ENCODE peak calls at places on chromosomes 12 and 14, in six cellular contexts. One of them, this sample, is unnamed.

GRCh38 chr12:124504273-124505000 is 63.0 kb downstream of the NCOR2 start:
- DNase-seq in stimulated activated CD8-positive, alpha-beta memory T cell treated with anti-CD3 and anti-CD28 coated beads, Interleukin-4, amount 100 ng/mL, for 4 hours: no peak
- DNase-seq in ovary: no peak
- DNase-seq in AG04450: no peak
- DNase-seq in cardiac fibroblast: no peak
- DNase-seq in Caco-2: no peak
- DNase-seq in this sample: no peak

GRCh38 chr12:129830796-129831195 is 73.0 kb downstream of the TMEM132D start:
- DNase-seq in cardiac fibroblast: no peak
- DNase-seq in AG04450: no peak
- DNase-seq in Caco-2: no peak
- DNase-seq in stimulated activated CD8-positive, alpha-beta memory T cell treated with anti-CD3 and anti-CD28 coated beads, Interleukin-4, amount 100 ng/mL, for 4 hours: no peak
- DNase-seq in ovary: no peak
- DNase-seq in this sample: no peak

GRCh38 chr14:57390806-57391562 is 598 bp downstream of the NAA30 start:
- DNase-seq in AG04450: no peak
- DNase-seq in stimulated activated CD8-positive, alpha-beta memory T cell treated with anti-CD3 and anti-CD28 coated beads, Interleukin-4, amount 100 ng/mL, for 4 hours: no peak
- DNase-seq in Caco-2: peak
- DNase-seq in cardiac fibroblast: peak
- DNase-seq in ovary: no peak
- DNase-seq in this sample: no peak

GRCh38 chr12:32047846-32048245 is 58.8 kb upstream of the BICD1 start:
- DNase-seq in Caco-2: no peak
- DNase-seq in ovary: no peak
- DNase-seq in cardiac fibroblast: no peak
- DNase-seq in stimulated activated CD8-positive, alpha-beta memory T cell treated with anti-CD3 and anti-CD28 coated beads, Interleukin-4, amount 100 ng/mL, for 4 hours: no peak
- DNase-seq in AG04450: no peak
- DNase-seq in this sample: no peak

GRCh38 chr14:20732950-20733650 is 12.6 kb upstream of the EDDM3A start:
- DNase-seq in ovary: no peak
- DNase-seq in cardiac fibroblast: no peak
- DNase-seq in AG04450: no peak
- DNase-seq in stimulated activated CD8-positive, alpha-beta memory T cell treated with anti-CD3 and anti-CD28 coated beads, Interleukin-4, amount 100 ng/mL, for 4 hours: no peak
- DNase-seq in Caco-2: no peak
- DNase-seq in this sample: no peak

GRCh38 chr14:34051966-34052657 is 101.2 kb upstream of the EGLN3 start:
- DNase-seq in cardiac fibroblast: peak
- DNase-seq in Caco-2: peak
- DNase-seq in AG04450: no peak
- DNase-seq in ovary: no peak
- DNase-seq in stimulated activated CD8-positive, alpha-beta memory T cell treated with anti-CD3 and anti-CD28 coated beads, Interleukin-4, amount 100 ng/mL, for 4 hours: no peak
- DNase-seq in this sample: peak

GRCh38 chr14:39102265-39102968 is 618 bp downstream of the SEC23A start:
- DNase-seq in cardiac fibroblast: peak
- DNase-seq in stimulated activated CD8-positive, alpha-beta memory T cell treated with anti-CD3 and anti-CD28 coated beads, Interleukin-4, amount 100 ng/mL, for 4 hours: no peak
- DNase-seq in AG04450: no peak
- DNase-seq in Caco-2: peak
- DNase-seq in ovary: no peak
- DNase-seq in this sample: no peak

GRCh38 chr12:13099066-13099909 is 4.2 kb downstream of the GSG1 start:
- DNase-seq in cardiac fibroblast: peak
- DNase-seq in AG04450: no peak
- DNase-seq in Caco-2: peak
- DNase-seq in stimulated activated CD8-positive, alpha-beta memory T cell treated with anti-CD3 and anti-CD28 coated beads, Interleukin-4, amount 100 ng/mL, for 4 hours: no peak
- DNase-seq in ovary: no peak
- DNase-seq in this sample: no peak

GRCh38 chr12:105861232-105861631 is 277.5 kb downstream of the NUAK1 start:
- DNase-seq in ovary: no peak
- DNase-seq in Caco-2: peak
- DNase-seq in cardiac fibroblast: no peak
- DNase-seq in AG04450: no peak
- DNase-seq in stimulated activated CD8-positive, alpha-beta memory T cell treated with anti-CD3 and anti-CD28 coated beads, Interleukin-4, amount 100 ng/mL, for 4 hours: no peak
- DNase-seq in this sample: no peak

GRCh38 chr12:15774819-15775218 is 14.4 kb downstream of the EPS8 start:
- DNase-seq in cardiac fibroblast: peak
- DNase-seq in stimulated activated CD8-positive, alpha-beta memory T cell treated with anti-CD3 and anti-CD28 coated beads, Interleukin-4, amount 100 ng/mL, for 4 hours: no peak
- DNase-seq in AG04450: no peak
- DNase-seq in ovary: no peak
- DNase-seq in Caco-2: no peak
- DNase-seq in this sample: no peak

GRCh38 chr12:11823043-11823442 is 173.6 kb downstream of the ETV6 start:
- DNase-seq in cardiac fibroblast: peak
- DNase-seq in ovary: no peak
- DNase-seq in AG04450: peak
- DNase-seq in stimulated activated CD8-positive, alpha-beta memory T cell treated with anti-CD3 and anti-CD28 coated beads, Interleukin-4, amount 100 ng/mL, for 4 hours: no peak
- DNase-seq in Caco-2: no peak
- DNase-seq in this sample: no peak

GRCh38 chr14:61620130-61620946 is 75.0 kb upstream of the HIF1A start:
- DNase-seq in cardiac fibroblast: peak
- DNase-seq in AG04450: peak
- DNase-seq in stimulated activated CD8-positive, alpha-beta memory T cell treated with anti-CD3 and anti-CD28 coated beads, Interleukin-4, amount 100 ng/mL, for 4 hours: no peak
- DNase-seq in ovary: no peak
- DNase-seq in Caco-2: no peak
- DNase-seq in this sample: peak

GRCh38 chr14:91385227-91385626 is 32.4 kb downstream of the CCDC88C start:
- DNase-seq in Caco-2: no peak
- DNase-seq in stimulated activated CD8-positive, alpha-beta memory T cell treated with anti-CD3 and anti-CD28 coated beads, Interleukin-4, amount 100 ng/mL, for 4 hours: no peak
- DNase-seq in AG04450: no peak
- DNase-seq in ovary: no peak
- DNase-seq in cardiac fibroblast: no peak
- DNase-seq in this sample: no peak

GRCh38 chr14:23125006-23125405 is 6.0 kb upstream of the CEBPE start:
- DNase-seq in stimulated activated CD8-positive, alpha-beta memory T cell treated with anti-CD3 and anti-CD28 coated beads, Interleukin-4, amount 100 ng/mL, for 4 hours: no peak
- DNase-seq in AG04450: no peak
- DNase-seq in ovary: no peak
- DNase-seq in cardiac fibroblast: no peak
- DNase-seq in Caco-2: no peak
- DNase-seq in this sample: no peak

GRCh38 chr12:105812356-105812755 is 326.4 kb downstream of the NUAK1 start:
- DNase-seq in ovary: no peak
- DNase-seq in AG04450: no peak
- DNase-seq in cardiac fibroblast: no peak
- DNase-seq in stimulated activated CD8-positive, alpha-beta memory T cell treated with anti-CD3 and anti-CD28 coated beads, Interleukin-4, amount 100 ng/mL, for 4 hours: no peak
- DNase-seq in Caco-2: no peak
- DNase-seq in this sample: no peak

GRCh38 chr12:32983968-32984367 is 87.4 kb upstream of the PKP2 start:
- DNase-seq in AG04450: no peak
- DNase-seq in stimulated activated CD8-positive, alpha-beta memory T cell treated with anti-CD3 and anti-CD28 coated beads, Interleukin-4, amount 100 ng/mL, for 4 hours: no peak
- DNase-seq in Caco-2: peak
- DNase-seq in ovary: no peak
- DNase-seq in cardiac fibroblast: no peak
- DNase-seq in this sample: no peak

GRCh38 chr14:32692441-32692840 is 246.2 kb upstream of the NPAS3 start:
- DNase-seq in Caco-2: no peak
- DNase-seq in ovary: no peak
- DNase-seq in cardiac fibroblast: no peak
- DNase-seq in AG04450: no peak
- DNase-seq in stimulated activated CD8-positive, alpha-beta memory T cell treated with anti-CD3 and anti-CD28 coated beads, Interleukin-4, amount 100 ng/mL, for 4 hours: no peak
- DNase-seq in this sample: no peak

GRCh38 chr14:35365130-35366047 is 39.2 kb downstream of the NFKBIA start:
- DNase-seq in stimulated activated CD8-positive, alpha-beta memory T cell treated with anti-CD3 and anti-CD28 coated beads, Interleukin-4, amount 100 ng/mL, for 4 hours: peak
- DNase-seq in AG04450: no peak
- DNase-seq in cardiac fibroblast: peak
- DNase-seq in Caco-2: peak
- DNase-seq in ovary: peak
- DNase-seq in this sample: no peak

GRCh38 chr12:92109613-92110012 is 36.0 kb downstream of the BTG1 start:
- DNase-seq in ovary: no peak
- DNase-seq in AG04450: no peak
- DNase-seq in Caco-2: no peak
- DNase-seq in stimulated activated CD8-positive, alpha-beta memory T cell treated with anti-CD3 and anti-CD28 coated beads, Interleukin-4, amount 100 ng/mL, for 4 hours: no peak
- DNase-seq in cardiac fibroblast: no peak
- DNase-seq in this sample: no peak

GRCh38 chr12:25689996-25690501 is 137.0 kb upstream of the LMNTD1 start:
- DNase-seq in stimulated activated CD8-positive, alpha-beta memory T cell treated with anti-CD3 and anti-CD28 coated beads, Interleukin-4, amount 100 ng/mL, for 4 hours: no peak
- DNase-seq in Caco-2: no peak
- DNase-seq in ovary: peak
- DNase-seq in AG04450: no peak
- DNase-seq in cardiac fibroblast: peak
- DNase-seq in this sample: no peak

GRCh38 chr12:115421350-115421749 is 737.4 kb upstream of the TBX3 start:
- DNase-seq in Caco-2: no peak
- DNase-seq in ovary: no peak
- DNase-seq in cardiac fibroblast: no peak
- DNase-seq in stimulated activated CD8-positive, alpha-beta memory T cell treated with anti-CD3 and anti-CD28 coated beads, Interleukin-4, amount 100 ng/mL, for 4 hours: no peak
- DNase-seq in AG04450: no peak
- DNase-seq in this sample: no peak

GRCh38 chr12:19201653-19202052 is 72.1 kb downstream of the PLEKHA5 start:
- DNase-seq in Caco-2: no peak
- DNase-seq in AG04450: no peak
- DNase-seq in cardiac fibroblast: peak
- DNase-seq in ovary: no peak
- DNase-seq in stimulated activated CD8-positive, alpha-beta memory T cell treated with anti-CD3 and anti-CD28 coated beads, Interleukin-4, amount 100 ng/mL, for 4 hours: no peak
- DNase-seq in this sample: no peak

GRCh38 chr12:4238577-4238976 is 35.0 kb upstream of the CCND2 start:
- DNase-seq in AG04450: no peak
- DNase-seq in ovary: no peak
- DNase-seq in Caco-2: no peak
- DNase-seq in stimulated activated CD8-positive, alpha-beta memory T cell treated with anti-CD3 and anti-CD28 coated beads, Interleukin-4, amount 100 ng/mL, for 4 hours: no peak
- DNase-seq in cardiac fibroblast: no peak
- DNase-seq in this sample: no peak

GRCh38 chr12:111314949-111315539 is 53.9 kb downstream of the PHETA1 start:
- DNase-seq in cardiac fibroblast: peak
- DNase-seq in AG04450: no peak
- DNase-seq in Caco-2: no peak
- DNase-seq in ovary: no peak
- DNase-seq in stimulated activated CD8-positive, alpha-beta memory T cell treated with anti-CD3 and anti-CD28 coated beads, Interleukin-4, amount 100 ng/mL, for 4 hours: no peak
- DNase-seq in this sample: no peak

GRCh38 chr12:25843976-25844375 is 114.5 kb upstream of the RASSF8 start:
- DNase-seq in cardiac fibroblast: no peak
- DNase-seq in stimulated activated CD8-positive, alpha-beta memory T cell treated with anti-CD3 and anti-CD28 coated beads, Interleukin-4, amount 100 ng/mL, for 4 hours: no peak
- DNase-seq in ovary: no peak
- DNase-seq in Caco-2: no peak
- DNase-seq in AG04450: no peak
- DNase-seq in this sample: no peak

This sample was measured in skeletal muscle cell.